ENCODE peak calls at places on chromosomes 16 and 17, in five cellular contexts. One of them, this sample, is unnamed.

GRCh38 chr17:17907469-17907868 is 64.7 kb downstream of the TOM1L2 start:
- DNase-seq in mammary epithelial cell: no peak
- DNase-seq in brain microvascular endothelial cell: no peak
- DNase-seq in uterus: no peak
- DNase-seq in stimulated activated CD4-positive, alpha-beta T cell treated with anti-CD3 and anti-CD28 coated beads, Interleukin-4, amount 100 ng/mL, for 24 hours: no peak
- DNase-seq in this sample: no peak

GRCh38 chr16:51762081-51762995 is 611.3 kb upstream of the SALL1 start:
- DNase-seq in mammary epithelial cell: peak; percentile 49
- DNase-seq in brain microvascular endothelial cell: peak; percentile 43
- DNase-seq in uterus: peak; percentile 79
- DNase-seq in stimulated activated CD4-positive, alpha-beta T cell treated with anti-CD3 and anti-CD28 coated beads, Interleukin-4, amount 100 ng/mL, for 24 hours: peak; percentile 31
- DNase-seq in this sample: peak; percentile 57

GRCh38 chr16:28192811-28193529 is 18.8 kb downstream of the XPO6 start:
- DNase-seq in mammary epithelial cell: no peak
- DNase-seq in brain microvascular endothelial cell: no peak
- DNase-seq in uterus: no peak
- DNase-seq in stimulated activated CD4-positive, alpha-beta T cell treated with anti-CD3 and anti-CD28 coated beads, Interleukin-4, amount 100 ng/mL, for 24 hours: peak; percentile 77
- DNase-seq in this sample: no peak

GRCh38 chr17:40355123-40355803 is 9.3 kb downstream of the GJD3 start:
- DNase-seq in mammary epithelial cell: no peak
- DNase-seq in brain microvascular endothelial cell: no peak
- DNase-seq in uterus: peak; percentile 81
- DNase-seq in stimulated activated CD4-positive, alpha-beta T cell treated with anti-CD3 and anti-CD28 coated beads, Interleukin-4, amount 100 ng/mL, for 24 hours: peak; percentile 79
- DNase-seq in this sample: no peak

GRCh38 chr17:63930951-63931575 is 1.1 kb downstream of the CD79B start:
- DNase-seq in mammary epithelial cell: no peak
- DNase-seq in brain microvascular endothelial cell: no peak
- DNase-seq in uterus: peak; percentile 68
- DNase-seq in stimulated activated CD4-positive, alpha-beta T cell treated with anti-CD3 and anti-CD28 coated beads, Interleukin-4, amount 100 ng/mL, for 24 hours: peak; percentile 55
- DNase-seq in this sample: no peak

GRCh38 chr17:64157669-64158180 is 27.8 kb upstream of the ERN1 start:
- DNase-seq in mammary epithelial cell: no peak
- DNase-seq in brain microvascular endothelial cell: no peak
- DNase-seq in uterus: no peak
- DNase-seq in stimulated activated CD4-positive, alpha-beta T cell treated with anti-CD3 and anti-CD28 coated beads, Interleukin-4, amount 100 ng/mL, for 24 hours: no peak
- DNase-seq in this sample: no peak

GRCh38 chr16:11601425-11601824 is 14.7 kb upstream of the LITAF start:
- DNase-seq in mammary epithelial cell: no peak
- DNase-seq in brain microvascular endothelial cell: no peak
- DNase-seq in uterus: no peak
- DNase-seq in stimulated activated CD4-positive, alpha-beta T cell treated with anti-CD3 and anti-CD28 coated beads, Interleukin-4, amount 100 ng/mL, for 24 hours: no peak
- DNase-seq in this sample: no peak

GRCh38 chr17:81720267-81721071 is 8.4 kb downstream of the SLC25A10 start:
- DNase-seq in mammary epithelial cell: no peak
- DNase-seq in brain microvascular endothelial cell: no peak
- DNase-seq in uterus: no peak
- DNase-seq in stimulated activated CD4-positive, alpha-beta T cell treated with anti-CD3 and anti-CD28 coated beads, Interleukin-4, amount 100 ng/mL, for 24 hours: no peak
- DNase-seq in this sample: no peak

GRCh38 chr16:55660776-55661175 is 5.0 kb downstream of the SLC6A2 start:
- DNase-seq in mammary epithelial cell: no peak
- DNase-seq in brain microvascular endothelial cell: no peak
- DNase-seq in uterus: no peak
- DNase-seq in stimulated activated CD4-positive, alpha-beta T cell treated with anti-CD3 and anti-CD28 coated beads, Interleukin-4, amount 100 ng/mL, for 24 hours: no peak
- DNase-seq in this sample: no peak

GRCh38 chr16:31695667-31696066 is 168.0 kb downstream of the AHSP start:
- DNase-seq in mammary epithelial cell: no peak
- DNase-seq in brain microvascular endothelial cell: no peak
- DNase-seq in uterus: no peak
- DNase-seq in stimulated activated CD4-positive, alpha-beta T cell treated with anti-CD3 and anti-CD28 coated beads, Interleukin-4, amount 100 ng/mL, for 24 hours: peak; percentile 33
- DNase-seq in this sample: no peak

GRCh38 chr16:22375117-22375962 is 921 bp upstream of the CDR2 start:
- DNase-seq in mammary epithelial cell: no peak
- DNase-seq in brain microvascular endothelial cell: no peak
- DNase-seq in uterus: no peak
- DNase-seq in stimulated activated CD4-positive, alpha-beta T cell treated with anti-CD3 and anti-CD28 coated beads, Interleukin-4, amount 100 ng/mL, for 24 hours: no peak
- DNase-seq in this sample: no peak

GRCh38 chr16:88130681-88131080 is 179.4 kb downstream of the BANP start:
- DNase-seq in mammary epithelial cell: no peak
- DNase-seq in brain microvascular endothelial cell: no peak
- DNase-seq in uterus: no peak
- DNase-seq in stimulated activated CD4-positive, alpha-beta T cell treated with anti-CD3 and anti-CD28 coated beads, Interleukin-4, amount 100 ng/mL, for 24 hours: no peak
- DNase-seq in this sample: no peak

GRCh38 chr16:58859958-58860669 is 126.0 kb upstream of the GOT2 start:
- DNase-seq in mammary epithelial cell: no peak
- DNase-seq in brain microvascular endothelial cell: no peak
- DNase-seq in uterus: no peak
- DNase-seq in stimulated activated CD4-positive, alpha-beta T cell treated with anti-CD3 and anti-CD28 coated beads, Interleukin-4, amount 100 ng/mL, for 24 hours: no peak
- DNase-seq in this sample: no peak

GRCh38 chr17:19647697-19648474 is 665 bp upstream of the ALDH3A2 start:
- DNase-seq in mammary epithelial cell: peak; percentile 68
- DNase-seq in brain microvascular endothelial cell: peak; percentile 57
- DNase-seq in uterus: peak; percentile 70
- DNase-seq in stimulated activated CD4-positive, alpha-beta T cell treated with anti-CD3 and anti-CD28 coated beads, Interleukin-4, amount 100 ng/mL, for 24 hours: no peak
- DNase-seq in this sample: peak; percentile 51

GRCh38 chr17:69729937-69730336 is 315.4 kb downstream of the MAP2K6 start:
- DNase-seq in mammary epithelial cell: peak; percentile 92
- DNase-seq in brain microvascular endothelial cell: no peak
- DNase-seq in uterus: no peak
- DNase-seq in stimulated activated CD4-positive, alpha-beta T cell treated with anti-CD3 and anti-CD28 coated beads, Interleukin-4, amount 100 ng/mL, for 24 hours: no peak
- DNase-seq in this sample: peak; percentile 66

GRCh38 chr17:6286239-6286638 is 148.7 kb downstream of the AIPL1 start:
- DNase-seq in mammary epithelial cell: peak; percentile 16
- DNase-seq in brain microvascular endothelial cell: no peak
- DNase-seq in uterus: no peak
- DNase-seq in stimulated activated CD4-positive, alpha-beta T cell treated with anti-CD3 and anti-CD28 coated beads, Interleukin-4, amount 100 ng/mL, for 24 hours: no peak
- DNase-seq in this sample: no peak

GRCh38 chr17:55567240-55568216 is 56.3 kb upstream of the SMIM36 start:
- DNase-seq in mammary epithelial cell: no peak
- DNase-seq in brain microvascular endothelial cell: no peak
- DNase-seq in uterus: peak; percentile 81
- DNase-seq in stimulated activated CD4-positive, alpha-beta T cell treated with anti-CD3 and anti-CD28 coated beads, Interleukin-4, amount 100 ng/mL, for 24 hours: no peak
- DNase-seq in this sample: no peak

GRCh38 chr17:73231363-73231762 is 30.3 kb downstream of the CPSF4L start:
- DNase-seq in mammary epithelial cell: peak; percentile 27
- DNase-seq in brain microvascular endothelial cell: peak; percentile 17
- DNase-seq in uterus: no peak
- DNase-seq in stimulated activated CD4-positive, alpha-beta T cell treated with anti-CD3 and anti-CD28 coated beads, Interleukin-4, amount 100 ng/mL, for 24 hours: no peak
- DNase-seq in this sample: no peak

GRCh38 chr17:43467981-43468541 is 15.7 kb upstream of the DHX8 start:
- DNase-seq in mammary epithelial cell: peak; percentile 86
- DNase-seq in brain microvascular endothelial cell: peak; percentile 71
- DNase-seq in uterus: peak; percentile 54
- DNase-seq in stimulated activated CD4-positive, alpha-beta T cell treated with anti-CD3 and anti-CD28 coated beads, Interleukin-4, amount 100 ng/mL, for 24 hours: no peak
- DNase-seq in this sample: peak; percentile 93

GRCh38 chr17:28381141-28381825 is 9.8 kb downstream of the SARM1 start:
- DNase-seq in mammary epithelial cell: no peak
- DNase-seq in brain microvascular endothelial cell: no peak
- DNase-seq in uterus: no peak
- DNase-seq in stimulated activated CD4-positive, alpha-beta T cell treated with anti-CD3 and anti-CD28 coated beads, Interleukin-4, amount 100 ng/mL, for 24 hours: peak; percentile 18
- DNase-seq in this sample: no peak

GRCh38 chr16:67969286-67970039 is 1.0 kb upstream of the SLC12A4 start:
- DNase-seq in mammary epithelial cell: no peak
- DNase-seq in brain microvascular endothelial cell: no peak
- DNase-seq in uterus: no peak
- DNase-seq in stimulated activated CD4-positive, alpha-beta T cell treated with anti-CD3 and anti-CD28 coated beads, Interleukin-4, amount 100 ng/mL, for 24 hours: no peak
- DNase-seq in this sample: no peak

GRCh38 chr16:81523387-81524115 is 78.9 kb downstream of the CMIP start:
- DNase-seq in mammary epithelial cell: peak; percentile 95
- DNase-seq in brain microvascular endothelial cell: peak; percentile 72
- DNase-seq in uterus: peak; percentile 49
- DNase-seq in stimulated activated CD4-positive, alpha-beta T cell treated with anti-CD3 and anti-CD28 coated beads, Interleukin-4, amount 100 ng/mL, for 24 hours: no peak
- DNase-seq in this sample: peak; percentile 84

GRCh38 chr17:55089955-55090573 is 121.5 kb downstream of the STXBP4 start:
- DNase-seq in mammary epithelial cell: no peak
- DNase-seq in brain microvascular endothelial cell: peak; percentile 4
- DNase-seq in uterus: no peak
- DNase-seq in stimulated activated CD4-positive, alpha-beta T cell treated with anti-CD3 and anti-CD28 coated beads, Interleukin-4, amount 100 ng/mL, for 24 hours: peak; percentile 53
- DNase-seq in this sample: peak; percentile 34

GRCh38 chr16:50303041-50303604 is 36.8 kb downstream of the ADCY7 start:
- DNase-seq in mammary epithelial cell: no peak
- DNase-seq in brain microvascular endothelial cell: no peak
- DNase-seq in uterus: peak; percentile 5
- DNase-seq in stimulated activated CD4-positive, alpha-beta T cell treated with anti-CD3 and anti-CD28 coated beads, Interleukin-4, amount 100 ng/mL, for 24 hours: no peak
- DNase-seq in this sample: peak; percentile 82

GRCh38 chr16:89113152-89113547 is 19.5 kb downstream of the ACSF3 start:
- DNase-seq in mammary epithelial cell: no peak
- DNase-seq in brain microvascular endothelial cell: no peak
- DNase-seq in uterus: no peak
- DNase-seq in stimulated activated CD4-positive, alpha-beta T cell treated with anti-CD3 and anti-CD28 coated beads, Interleukin-4, amount 100 ng/mL, for 24 hours: no peak
- DNase-seq in this sample: no peak

GRCh38 chr17:15238064-15238463 is 27.1 kb downstream of the PMP22 start:
- DNase-seq in mammary epithelial cell: no peak
- DNase-seq in brain microvascular endothelial cell: no peak
- DNase-seq in uterus: no peak
- DNase-seq in stimulated activated CD4-positive, alpha-beta T cell treated with anti-CD3 and anti-CD28 coated beads, Interleukin-4, amount 100 ng/mL, for 24 hours: no peak
- DNase-seq in this sample: no peak